ENCODE peak calls at places on chromosomes 5 and 9, in ten cellular contexts. L is activated CD4-positive, CD25-positive, alpha-beta regulatory T cell; W is activated gamma-delta T cell; D is anterior cingulate cortex; N is activated CD4-positive, alpha-beta T cell treated with anti-CD3 and anti-CD28 coated beads for 1 hour; H is NCI-H1417; T is SK-N-SH; K is stimulated activated CD4-positive, alpha-beta T cell treated with anti-CD3 and anti-CD28 coated beads, Interleukin-1b, Interleukin-23, amount 100 ng/mL, for 1 hour; J is NCI-H2107; A is breast epithelium. E is an unnamed sample.

GRCh38 chr5:62043289-62044274 is 262.4 kb upstream of the KIF2A start:
- DNase-seq in L (no peak), W (no peak), D (no peak), N (no peak), H (peak), T (no peak), K (no peak), J (no peak), A (no peak), E (peak)

GRCh38 chr5:27311544-27311943 is 273.2 kb upstream of the CDH9 start:
- DNase-seq in L (no peak), W (no peak), D (no peak), N (no peak), H (no peak), T (no peak), K (no peak), J (no peak), A (no peak), E (no peak)

GRCh38 chr9:131546336-131547084 is 1.2 kb downstream of the PRRT1B start:
- DNase-seq in L (no peak), W (no peak), D (no peak), N (no peak), H (peak), T (peak), K (no peak), J (no peak), A (no peak), E (peak)

GRCh38 chr5:32506809-32507208 is 62.3 kb upstream of the ZFR start:
- DNase-seq in L (no peak), W (no peak), D (no peak), N (no peak), H (no peak), T (no peak), K (no peak), J (no peak), A (no peak), E (no peak)

GRCh38 chr5:73417307-73418035 is 31.1 kb downstream of the FOXD1 start:
- DNase-seq in L (no peak), W (no peak), D (no peak), N (no peak), H (peak), T (no peak), K (no peak), J (no peak), A (no peak), E (peak)

GRCh38 chr5:151784141-151784540 is 12.4 kb downstream of the G3BP1 start:
- DNase-seq in L (no peak), W (no peak), D (no peak), N (no peak), H (no peak), T (no peak), K (no peak), J (no peak), A (no peak), E (no peak)

GRCh38 chr5:14676320-14676719 is 11.8 kb downstream of the OTULIN start:
- DNase-seq in L (no peak), W (no peak), D (no peak), N (no peak), H (no peak), T (no peak), K (no peak), J (no peak), A (no peak), E (no peak)

GRCh38 chr5:9468070-9468388 is 77.8 kb downstream of the SEMA5A start:
- DNase-seq in L (no peak), W (no peak), D (no peak), N (no peak), H (no peak), T (peak), K (no peak), J (no peak), A (no peak), E (peak)

GRCh38 chr5:174935854-174936474 is 211.6 kb downstream of the MSX2 start:
- DNase-seq in L (no peak), W (no peak), D (peak), N (no peak), H (peak), T (peak), K (no peak), J (peak), A (peak), E (peak)

GRCh38 chr9:70121818-70122436 is 78.3 kb downstream of the MAMDC2 start:
- DNase-seq in L (no peak), W (no peak), D (no peak), N (no peak), H (no peak), T (no peak), K (no peak), J (no peak), A (no peak), E (no peak)

GRCh38 chr5:6731465-6732237 is 18.4 kb downstream of the TENT4A start:
- DNase-seq in L (no peak), W (no peak), D (no peak), N (no peak), H (no peak), T (no peak), K (no peak), J (no peak), A (no peak), E (no peak)

GRCh38 chr5:159353661-159354252 is 23.5 kb upstream of the IL12B start:
- DNase-seq in L (no peak), W (no peak), D (no peak), N (no peak), H (no peak), T (no peak), K (no peak), J (no peak), A (no peak), E (no peak)

E was measured in NCI-H69.